ENCODE peak calls at places on chromosomes 7 and 10, in ten cellular contexts. S, O, X, T, N, F, P, B, I and M are unnamed samples.

GRCh38 chr10:22002531-22003110 is 909 bp downstream of the DNAJC1 start:
- DNase-seq in S (no peak), O (no peak), X (peak), T (no peak), N (no peak), F (no peak), P (no peak), B (no peak), I (peak), M (no peak)

GRCh38 chr7:92584953-92585352 is 5.2 kb downstream of the FAM133B start:
- DNase-seq in S (no peak), O (no peak), X (no peak), T (no peak), N (no peak), F (no peak), P (no peak), B (no peak), I (no peak), M (no peak)

GRCh38 chr10:122407375-122408125 is 33.0 kb downstream of the PLEKHA1 start:
- DNase-seq in S (peak), O (no peak), X (no peak), T (no peak), N (no peak), F (no peak), P (no peak), B (no peak), I (peak), M (no peak)

GRCh38 chr7:24920702-24921679 is 59.0 kb downstream of the OSBPL3 start:
- DNase-seq in S (no peak), O (no peak), X (no peak), T (no peak), N (no peak), F (no peak), P (no peak), B (no peak), I (no peak), M (no peak)

GRCh38 chr10:62054408-62054807 is 152.9 kb downstream of the ARID5B start:
- DNase-seq in S (no peak), O (no peak), X (no peak), T (no peak), N (no peak), F (no peak), P (no peak), B (no peak), I (no peak), M (no peak)

GRCh38 chr7:94649313-94649924 is 6.5 kb downstream of the SGCE start:
- DNase-seq in S (no peak), O (no peak), X (no peak), T (no peak), N (no peak), F (no peak), P (no peak), B (no peak), I (no peak), M (no peak)

GRCh38 chr7:50618281-50618680 is 53.1 kb upstream of the DDC start:
- DNase-seq in S (no peak), O (no peak), X (no peak), T (no peak), N (no peak), F (no peak), P (no peak), B (no peak), I (no peak), M (no peak)

GRCh38 chr7:151833213-151833651 is 43.7 kb downstream of the PRKAG2 start:
- DNase-seq in S (no peak), O (no peak), X (no peak), T (no peak), N (no peak), F (no peak), P (no peak), B (no peak), I (no peak), M (no peak)

GRCh38 chr7:101231644-101232043 is 6.0 kb downstream of the CLDN15 start:
- DNase-seq in S (no peak), O (peak), X (no peak), T (no peak), N (no peak), F (no peak), P (no peak), B (no peak), I (no peak), M (no peak)

GRCh38 chr7:113179313-113179712 is 61.0 kb upstream of the SMIM30 start:
- DNase-seq in S (no peak), O (no peak), X (no peak), T (no peak), N (no peak), F (no peak), P (no peak), B (no peak), I (no peak), M (no peak)

GRCh38 chr10:105063796-105064195 is 422.7 kb downstream of the SORCS3 start:
- DNase-seq in S (no peak), O (peak), X (no peak), T (peak), N (peak), F (peak), P (no peak), B (no peak), I (peak), M (no peak)

GRCh38 chr7:141012044-141012685 is 2.6 kb downstream of the MRPS33 start:
- DNase-seq in S (no peak), O (peak), X (peak), T (peak), N (peak), F (peak), P (peak), B (no peak), I (peak), M (peak)

GRCh38 chr7:101553018-101553770 is 75.9 kb downstream of the MYL10 start:
- DNase-seq in S (no peak), O (no peak), X (no peak), T (no peak), N (no peak), F (no peak), P (no peak), B (no peak), I (no peak), M (no peak)

GRCh38 chr7:123024989-123025758 is 29.7 kb upstream of the TAS2R16 start:
- DNase-seq in S (no peak), O (no peak), X (no peak), T (no peak), N (no peak), F (no peak), P (no peak), B (no peak), I (no peak), M (no peak)

GRCh38 chr10:5033061-5033770 is 29.6 kb upstream of the AKR1C2 start:
- DNase-seq in S (no peak), O (no peak), X (no peak), T (no peak), N (no peak), F (no peak), P (no peak), B (no peak), I (no peak), M (no peak)